ENCODE peak calls at places on chromosome 21, in six cellular contexts. T is iris pigment epithelial cell; W is NCI-H526; X is HCT116; K is caudate nucleus; B is stimulated activated CD4-positive, alpha-beta T cell treated with anti-CD3 and anti-CD28 coated beads, Interleukin-2, amount 100 ng/mL, for 48 hours. P is an unnamed sample.

GRCh38 chr21:29893687-29894086 is 46.1 kb downstream of the GRIK1 start:
- DNase-seq in T (no peak), W (no peak), X (no peak), K (no peak), B (no peak), P (no peak)

GRCh38 chr21:43295016-43295958 is 126.5 kb downstream of the CRYAA start:
- DNase-seq in T (no peak), W (no peak), X (no peak), K (no peak), B (no peak), P (no peak)

GRCh38 chr21:32520885-32521735 is 64.2 kb downstream of the TCP10L start:
- DNase-seq in T (peak; percentile 97), W (peak; percentile 51), X (no peak), K (peak; percentile 31), B (no peak), P (peak; percentile 50)

GRCh38 chr21:41932576-41933258 is 21.1 kb downstream of the C2CD2 start:
- DNase-seq in T (peak; percentile 82), W (no peak), X (peak; percentile 8), K (no peak), B (no peak), P (no peak)

GRCh38 chr21:16358021-16358420 is 628.2 kb downstream of the USP25 start:
- DNase-seq in T (no peak), W (no peak), X (no peak), K (no peak), B (no peak), P (no peak)

GRCh38 chr21:17612023-17612564 is 607 bp downstream of the BTG3 start:
- DNase-seq in T (peak; percentile 65), W (peak; percentile 54), X (no peak), K (peak; percentile 38), B (peak; percentile 15), P (no peak)

GRCh38 chr21:44742418-44743153 is 31.2 kb upstream of the TSPEAR start:
- DNase-seq in T (peak; percentile 14), W (peak; percentile 62), X (no peak), K (no peak), B (no peak), P (no peak)

GRCh38 chr21:21028275-21028814 is 30.1 kb downstream of the NCAM2 start:
- DNase-seq in T (no peak), W (no peak), X (no peak), K (no peak), B (no peak), P (no peak)

GRCh38 chr21:36883532-36884486 is 82.7 kb downstream of the HLCS start:
- DNase-seq in T (no peak), W (no peak), X (no peak), K (no peak), B (no peak), P (peak; percentile 66)

GRCh38 chr21:42216726-42217572 is 2.0 kb upstream of the ABCG1 start:
- DNase-seq in T (no peak), W (no peak), X (no peak), K (no peak), B (no peak), P (no peak)

GRCh38 chr21:21291883-21292569 is 293.8 kb downstream of the NCAM2 start:
- DNase-seq in T (no peak), W (no peak), X (no peak), K (no peak), B (no peak), P (no peak)

GRCh38 chr21:43934116-43934515 is 69.1 kb downstream of the AGPAT3 start:
- DNase-seq in T (no peak), W (no peak), X (no peak), K (no peak), B (no peak), P (no peak)

GRCh38 chr21:46122241-46122671 is 24.3 kb downstream of the COL6A2 start:
- DNase-seq in T (peak; percentile 80), W (no peak), X (no peak), K (no peak), B (no peak), P (no peak)

GRCh38 chr21:14968821-14969220 is 96.0 kb downstream of the NRIP1 start:
- DNase-seq in T (peak; percentile 70), W (no peak), X (no peak), K (no peak), B (no peak), P (no peak)

GRCh38 chr21:43268804-43269186 is 100.0 kb downstream of the CRYAA start:
- DNase-seq in T (no peak), W (no peak), X (no peak), K (no peak), B (no peak), P (no peak)

GRCh38 chr21:44701541-44701940 is 4.6 kb downstream of the KRTAP10-12 start:
- DNase-seq in T (no peak), W (no peak), X (no peak), K (no peak), B (no peak), P (no peak)

GRCh38 chr21:21163904-21164303 is 165.7 kb downstream of the NCAM2 start:
- DNase-seq in T (peak; percentile 69), W (peak; percentile 67), X (peak; percentile 7), K (no peak), B (peak; percentile 25), P (peak; percentile 25)

GRCh38 chr21:9839011-9839661 is 682.2 kb upstream of the TPTE start:
- DNase-seq in T (no peak), W (peak; percentile 63), X (no peak), K (no peak), B (no peak), P (no peak)

GRCh38 chr21:37568415-37568814 is 201.8 kb downstream of the DYRK1A start:
- DNase-seq in T (no peak), W (no peak), X (no peak), K (no peak), B (no peak), P (no peak)

GRCh38 chr21:34073749-34074282 is 438 bp downstream of the MRPS6 start:
- DNase-seq in T (peak; percentile 20), W (peak; percentile 60), X (no peak), K (no peak), B (peak; percentile 10), P (no peak)

GRCh38 chr21:32777269-32777668 is 5.7 kb upstream of the PAXBP1 start:
- DNase-seq in T (peak; percentile 15), W (no peak), X (no peak), K (no peak), B (no peak), P (no peak)

GRCh38 chr21:36713746-36714145 is 14.8 kb downstream of the SIM2 start:
- DNase-seq in T (no peak), W (no peak), X (no peak), K (no peak), B (no peak), P (no peak)

GRCh38 chr21:45599146-45599581 is 44.4 kb upstream of the PCBP3 start:
- DNase-seq in T (no peak), W (no peak), X (no peak), K (no peak), B (no peak), P (no peak)

GRCh38 chr21:15771311-15771710 is 41.5 kb downstream of the USP25 start:
- DNase-seq in T (no peak), W (no peak), X (no peak), K (no peak), B (no peak), P (no peak)

GRCh38 chr21:35400233-35400939 is 351.3 kb upstream of the RUNX1 start:
- DNase-seq in T (peak; percentile 80), W (peak; percentile 90), X (peak; percentile 81), K (no peak), B (no peak), P (peak; percentile 74)

GRCh38 chr21:29486306-29486705 is 187.6 kb downstream of the BACH1 start:
- DNase-seq in T (no peak), W (peak; percentile 55), X (no peak), K (no peak), B (no peak), P (no peak)

GRCh38 chr21:29499734-29500343 is 201.1 kb downstream of the BACH1 start:
- DNase-seq in T (peak; percentile 54), W (peak; percentile 66), X (peak; percentile 32), K (no peak), B (no peak), P (peak; percentile 2)

GRCh38 chr21:18547347-18547746 is 143.8 kb upstream of the TMPRSS15 start:
- DNase-seq in T (no peak), W (no peak), X (no peak), K (no peak), B (no peak), P (no peak)

GRCh38 chr21:29299046-29299905 is 554 bp downstream of the BACH1 start:
- DNase-seq in T (peak; percentile 60), W (peak; percentile 58), X (no peak), K (peak; percentile 63), B (peak; percentile 57), P (peak; percentile 29)

GRCh38 chr21:36656138-36656537 is 42.8 kb upstream of the SIM2 start:
- DNase-seq in T (no peak), W (no peak), X (no peak), K (no peak), B (no peak), P (peak; percentile 73)

GRCh38 chr21:15272591-15272990 is 207.8 kb upstream of the NRIP1 start:
- DNase-seq in T (peak; percentile 23), W (no peak), X (no peak), K (no peak), B (no peak), P (no peak)

GRCh38 chr21:42614391-42614790 is 39.0 kb upstream of the PDE9A start:
- DNase-seq in T (no peak), W (no peak), X (no peak), K (no peak), B (peak; percentile 26), P (no peak)

GRCh38 chr21:16376673-16377072 is 646.9 kb downstream of the USP25 start:
- DNase-seq in T (no peak), W (no peak), X (no peak), K (no peak), B (no peak), P (no peak)

GRCh38 chr21:34835526-34835925 is 166.7 kb downstream of the CLIC6 start:
- DNase-seq in T (no peak), W (no peak), X (no peak), K (no peak), B (no peak), P (no peak)

GRCh38 chr21:27425172-27425571 is 458.3 kb upstream of the ADAMTS5 start:
- DNase-seq in T (no peak), W (no peak), X (no peak), K (no peak), B (no peak), P (no peak)

GRCh38 chr21:45970674-45971486 is 10.7 kb upstream of the COL6A1 start:
- DNase-seq in T (peak; percentile 19), W (peak; percentile 64), X (no peak), K (no peak), B (peak; percentile 57), P (peak; percentile 31)